ENCODE peak calls at places on chromosome 1, in seven cellular contexts. G, A, Q, B, J, U and D are unnamed samples. For H3K4me1, the result is how much of the 10 kb centered on the place peaks cover.

GRCh38 chr1:161494069-161494735 is 11.1 kb upstream of the FCGR2A start:
- DNase-seq in Q (no peak), A (no peak), U (no peak), G (no peak), J (no peak), B (no peak), D (no peak)

GRCh38 chr1:42368096-42368795 is 12.3 kb upstream of the RIMKLA start:
- DNase-seq in U (no peak), G (no peak), Q (no peak), J (peak), A (no peak), B (no peak), D (no peak)

GRCh38 chr1:184212649-184213314 is 161.3 kb downstream of the TSEN15 start:
- DNase-seq in Q (peak), G (no peak), J (peak), B (no peak), A (no peak), U (no peak), D (peak)

GRCh38 chr1:19035356-19036048 is 79.0 kb upstream of the IFFO2 start:
- DNase-seq in J (no peak), B (peak), G (no peak), A (no peak), Q (no peak), U (no peak), D (no peak)

GRCh38 chr1:206575165-206575893 is 36.9 kb downstream of the EIF2D start:
- DNase-seq in B (peak), J (peak), U (no peak), A (peak), G (no peak), Q (no peak), D (peak)

GRCh38 chr1:89692601-89693503 is 59.9 kb downstream of the LRRC8C start:
- DNase-seq in G (no peak), B (no peak), J (no peak), A (no peak), U (no peak), Q (no peak), D (peak)

GRCh38 chr1:117286562-117286961 is 75.8 kb upstream of the VTCN1 start:
- DNase-seq in U (no peak), J (no peak), B (no peak), G (no peak), Q (no peak), A (no peak), D (no peak)

GRCh38 chr1:180926164-180926981 is 13.7 kb downstream of the KIAA1614 start:
- DNase-seq in Q (no peak), B (no peak), G (no peak), U (no peak), A (no peak), J (no peak), D (peak)

GRCh38 chr1:151867785-151868403 is 14.4 kb upstream of the THEM5 start:
- DNase-seq in Q (no peak), J (no peak), G (no peak), B (peak), U (no peak), A (no peak), D (peak)

GRCh38 chr1:109629372-109630030 is 9.9 kb downstream of the AMPD2 start:
- DNase-seq in B (no peak), A (no peak), J (no peak), G (no peak), U (no peak), Q (no peak), D (no peak)

GRCh38 chr1:178942285-178943218 is 71.7 kb upstream of the ANGPTL1 start:
- DNase-seq in A (no peak), G (no peak), Q (peak), J (no peak), U (no peak), B (no peak), D (peak)

GRCh38 chr1:209587778-209588177 is 4.3 kb downstream of the CAMK1G start:
- DNase-seq in Q (peak), A (no peak), U (no peak), B (no peak), J (no peak), G (no peak), D (peak)

GRCh38 chr1:10431065-10431730 is 965 bp downstream of the CENPS start:
- DNase-seq in G (no peak), Q (peak), U (no peak), J (peak), A (no peak), B (no peak), D (peak)

GRCh38 chr1:246795906-246796694 is 71.9 kb downstream of the SCCPDH start:
- DNase-seq in U (no peak), A (no peak), G (no peak), J (no peak), Q (no peak), B (no peak), D (no peak)

GRCh38 chr1:238484121-238484520 is 593.4 kb upstream of the ZP4 start:
- DNase-seq in G (no peak), U (no peak), J (no peak), A (no peak), B (no peak), Q (no peak), D (peak)

GRCh38 chr1:100927276-100927675 is 31.4 kb downstream of the SLC30A7 start:
- DNase-seq in U (no peak), Q (peak), G (no peak), B (no peak), J (peak), A (peak), D (no peak)

GRCh38 chr1:17010601-17011438 is 908 bp downstream of the ATP13A2 start:
- DNase-seq in J (peak), B (peak), U (no peak), A (no peak), G (no peak), Q (peak), D (peak)

GRCh38 chr1:178052650-178053461 is 41.0 kb upstream of the RASAL2 start:
- DNase-seq in G (no peak), Q (no peak), U (no peak), A (no peak), B (peak), J (peak), D (peak)

GRCh38 chr1:3741566-3742438 is 10.4 kb upstream of the CCDC27 start:
- DNase-seq in U (no peak), J (no peak), A (no peak), G (no peak), Q (no peak), B (no peak), D (no peak)

GRCh38 chr1:222975472-222976122 is 160.8 kb downstream of the DISP1 start:
- DNase-seq in Q (no peak), B (no peak), J (no peak), A (no peak), U (no peak), G (no peak), D (peak)

GRCh38 chr1:63833346-63834065 is 59.7 kb downstream of the ROR1 start:
- DNase-seq in Q (no peak), U (no peak), B (no peak), G (no peak), J (no peak), A (no peak), D (no peak)

GRCh38 chr1:65393345-65393744 is 27.1 kb upstream of the LEPR start:
- DNase-seq in U (no peak), Q (no peak), G (no peak), J (no peak), B (no peak), A (no peak), D (peak)

GRCh38 chr1:100019220-100019619 is 49.4 kb downstream of the SLC35A3 start:
- DNase-seq in J (no peak), U (no peak), G (no peak), Q (no peak), A (no peak), B (no peak), D (no peak)

GRCh38 chr1:71427066-71427465 is 346.2 kb upstream of the ZRANB2 start:
- DNase-seq in G (no peak), U (no peak), B (no peak), J (no peak), Q (no peak), A (no peak), D (no peak)

GRCh38 chr1:182725264-182725965 is 41.0 kb upstream of the RGS8 start:
- DNase-seq in A (no peak), Q (no peak), J (no peak), B (no peak), G (no peak), U (no peak), D (no peak)

GRCh38 chr1:61253059-61253735 is 170.8 kb downstream of the NFIA start:
- DNase-seq in J (peak), G (no peak), A (no peak), Q (no peak), B (peak), U (no peak), D (peak)

GRCh38 chr1:168089979-168090337 is 46.8 kb downstream of the GPR161 start:
- DNase-seq in Q (no peak), J (no peak), A (no peak), U (no peak), B (no peak), G (no peak), D (no peak)

GRCh38 chr1:85295006-85295431 is 18.6 kb upstream of the BCL10 start:
- DNase-seq in G (no peak), J (no peak), Q (no peak), U (no peak), B (no peak), A (no peak), D (no peak)

GRCh38 chr1:158286966-158287365 is 2.8 kb upstream of the CD1C start:
- DNase-seq in G (no peak), Q (peak), A (no peak), B (no peak), U (no peak), J (no peak), D (no peak)

GRCh38 chr1:198650506-198650905 is 11.7 kb downstream of the PTPRC start:
- DNase-seq in B (no peak), G (no peak), U (no peak), Q (no peak), J (no peak), A (no peak), D (no peak)

GRCh38 chr1:160428655-160429054 is 28.3 kb downstream of the VANGL2 start:
- DNase-seq in U (no peak), J (peak), B (peak), A (peak), Q (peak), G (no peak), D (peak)

GRCh38 chr1:63012339-63012738 is 228.4 kb downstream of the ATG4C start:
- DNase-seq in B (no peak), J (no peak), G (no peak), A (no peak), U (no peak), Q (no peak), D (no peak)

GRCh38 chr1:117964290-117965038 is 34.9 kb downstream of the WDR3 start:
- DNase-seq in B (no peak), U (no peak), G (no peak), A (no peak), Q (peak), J (no peak), D (peak)

GRCh38 chr1:2230781-2231666 is 2.9 kb downstream of the SKI start:
- DNase-seq in J (peak), A (peak), Q (no peak), G (no peak), U (peak), B (peak), D (peak)

GRCh38 chr1:2233468-2233867 is 5.3 kb downstream of the SKI start:
- DNase-seq in B (no peak), J (no peak), A (no peak), U (no peak), Q (no peak), G (no peak), D (peak)

GRCh38 chr1:2231667-2232254 is 3.6 kb downstream of the SKI start:
- DNase-seq in A (peak), Q (no peak), G (no peak), B (peak), J (peak), U (peak), D (peak)

GRCh38 chr1:2232916-2233438 is 4.9 kb downstream of the SKI start:
- DNase-seq in B (no peak), A (no peak), Q (no peak), J (no peak), G (no peak), U (no peak), D (peak)

DNA sequence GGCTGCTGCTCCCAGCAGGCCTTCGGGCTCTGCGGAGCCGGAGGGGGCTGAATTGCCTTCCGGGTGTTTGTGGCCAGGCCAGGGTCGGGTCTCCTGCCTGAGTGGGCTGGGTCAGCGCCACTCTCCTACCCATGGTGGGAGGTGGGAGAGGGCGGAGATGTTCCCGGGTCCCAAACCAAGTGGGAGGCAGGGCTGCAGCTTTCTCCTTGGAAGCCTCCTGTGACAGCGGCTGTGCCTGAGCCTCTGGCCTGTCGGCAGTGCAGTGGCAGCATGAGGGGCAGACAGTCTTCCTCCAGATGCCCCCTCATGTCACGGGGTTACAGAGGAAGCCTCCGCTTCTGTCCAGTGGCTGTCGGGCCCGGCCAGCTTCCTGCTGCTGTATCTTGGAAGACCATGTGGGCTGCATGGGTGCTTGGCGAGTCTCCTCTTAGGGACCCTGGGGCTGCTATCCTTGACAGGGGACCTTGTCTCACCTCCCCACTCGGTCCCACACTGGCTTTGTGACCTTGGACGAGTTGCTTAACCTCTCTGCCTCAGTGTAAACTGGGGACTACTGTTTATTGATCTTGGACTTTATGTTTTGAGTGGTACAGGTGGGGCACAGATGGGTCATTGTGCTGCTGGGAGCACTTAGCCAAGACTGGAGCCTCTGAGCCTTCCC is 4.3 kb downstream of the SKI start:
- DNase-seq in J (no peak), G (no peak), Q (no peak), U (no peak), A (no peak), B (no peak), D (peak)
- H3K4me1 ChIP-seq in J (under half), G (under half), Q (under half), U (half or more), A (half or more), B (half or more), D (under half)

GRCh38 chr1:227776277-227776676 is 39.2 kb upstream of the PRSS38 start:
- DNase-seq in U (no peak), B (no peak), Q (no peak), G (no peak), A (no peak), J (no peak), D (peak)
- H3K4me1 ChIP-seq in U (under half), B (under half), Q (under half), G (under half), A (under half), J (under half), D (under half)

DNA sequence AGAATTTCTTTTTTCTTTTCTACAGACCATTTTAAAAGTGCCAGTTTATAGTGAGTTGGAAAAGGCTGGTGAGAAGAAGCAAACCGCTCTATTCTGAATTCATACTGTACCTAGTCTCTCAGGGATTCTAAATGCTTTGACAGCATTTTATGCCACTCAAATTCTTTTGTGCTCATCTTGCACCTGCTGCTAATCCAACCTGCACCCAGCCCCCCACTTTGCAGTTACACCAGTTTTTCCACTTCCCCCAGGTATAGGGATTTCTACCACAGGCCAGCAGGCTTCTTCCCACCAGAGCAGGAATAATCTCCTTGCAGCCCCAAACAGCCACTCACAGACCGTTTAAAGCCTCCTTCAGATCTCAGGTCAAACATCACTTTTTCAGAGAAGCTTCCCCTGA is 112.3 kb downstream of the RERE start:
- DNase-seq in Q (no peak), J (no peak), B (no peak), U (no peak), A (no peak), G (no peak), D (no peak)
- H3K4me1 ChIP-seq in Q (under half), J (under half), B (under half), U (under half), A (under half), G (under half), D (under half)

DNA sequence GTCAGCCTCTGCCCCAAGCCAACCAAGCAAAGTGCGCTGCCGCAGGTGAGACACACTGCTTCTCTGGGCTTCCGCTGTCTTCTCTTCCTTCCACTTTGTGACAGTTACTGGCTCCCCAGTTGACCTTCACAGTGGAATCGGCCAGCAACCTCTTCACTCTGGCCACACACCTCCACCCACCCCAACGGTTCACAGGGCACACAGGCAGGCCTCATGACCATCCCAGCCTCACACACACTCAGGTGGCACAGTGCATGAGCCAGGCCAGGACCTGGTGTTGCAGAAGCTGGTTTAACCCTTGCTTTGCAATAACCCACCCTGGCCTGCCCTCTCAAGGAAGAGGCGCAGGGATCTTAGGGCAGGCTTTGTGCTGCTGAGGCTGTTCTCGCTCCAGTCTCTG is 69.2 kb downstream of the SSBP3 start:
- DNase-seq in Q (no peak), G (no peak), A (no peak), U (no peak), B (no peak), J (no peak), D (no peak)
- H3K4me1 ChIP-seq in Q (under half), G (under half), A (under half), U (under half), B (under half), J (under half), D (under half)

GRCh38 chr1:234607091-234608025 is 2.6 kb downstream of the IRF2BP2 start:
- DNase-seq in Q (peak), A (peak), U (no peak), J (peak), B (peak), G (peak), D (peak)
- H3K4me1 ChIP-seq in Q (under half), A (half or more), U (half or more), J (under half), B (under half), G (under half), D (under half)

DNA sequence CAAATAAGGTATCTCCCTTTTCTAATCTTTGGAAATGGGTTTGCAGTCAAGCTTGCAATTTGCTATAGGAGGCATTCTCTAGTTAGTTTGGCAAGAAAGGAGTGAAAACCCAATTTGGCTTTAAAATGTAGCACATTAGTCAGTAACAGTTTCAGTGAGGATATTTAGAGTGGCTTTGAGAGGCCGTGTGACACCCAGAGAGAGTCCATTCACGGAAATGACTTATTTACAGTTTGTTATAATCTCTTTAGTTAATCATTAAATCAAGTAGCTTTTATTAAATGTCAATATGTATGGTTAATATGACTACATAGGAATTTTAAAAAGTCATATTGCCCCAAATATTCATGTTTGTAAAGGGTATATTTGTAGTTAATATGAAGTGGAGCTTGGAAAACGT is 9.6 kb downstream of the ZBTB18 start:
- DNase-seq in J (peak), B (no peak), G (no peak), U (no peak), A (no peak), Q (no peak), D (no peak)
- H3K4me1 ChIP-seq in J (under half), B (under half), G (under half), U (under half), A (under half), Q (under half), D (under half)

GRCh38 chr1:55588300-55588699 is 373.1 kb upstream of the USP24 start:
- DNase-seq in J (no peak), U (no peak), B (no peak), A (no peak), Q (no peak), G (no peak), D (no peak)

GRCh38 chr1:55584521-55585401 is 369.6 kb upstream of the USP24 start:
- DNase-seq in G (peak), B (no peak), A (no peak), U (no peak), Q (peak), J (no peak), D (peak)

GRCh38 chr1:55582078-55582477 is 366.9 kb upstream of the USP24 start:
- DNase-seq in B (no peak), U (no peak), Q (peak), G (no peak), A (no peak), J (no peak), D (peak)

GRCh38 chr1:55586771-55587170 is 371.6 kb upstream of the USP24 start:
- DNase-seq in A (no peak), U (no peak), J (no peak), Q (no peak), B (no peak), G (no peak), D (no peak)

DNA sequence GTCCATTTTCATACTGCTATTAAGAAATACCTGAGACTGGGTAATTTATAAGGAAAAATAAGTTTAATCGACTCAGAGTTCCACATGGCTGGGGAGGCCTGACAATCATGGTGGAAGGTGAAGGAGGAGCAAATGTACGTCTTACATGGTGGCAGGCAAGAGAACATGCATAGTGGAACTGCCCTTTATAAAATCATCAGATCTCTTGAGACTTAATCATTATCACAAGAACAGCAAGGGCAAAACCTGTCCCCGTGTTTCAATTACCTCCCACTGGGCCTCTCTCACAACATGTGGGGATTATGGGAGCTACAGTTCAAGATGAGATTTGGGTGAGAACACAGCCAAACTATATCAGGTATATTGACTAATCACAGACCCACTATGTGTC is 370.2 kb upstream of the USP24 start:
- DNase-seq in J (no peak), B (no peak), Q (no peak), A (no peak), U (no peak), G (no peak), D (no peak)
- H3K4me1 ChIP-seq in J (under half), B (under half), Q (under half), A (under half), U (under half), G (under half), D (under half)

GRCh38 chr1:27968692-27969091 is 8.9 kb downstream of the XKR8 start:
- DNase-seq in B (no peak), Q (peak), U (no peak), J (no peak), G (no peak), A (no peak), D (peak)

GRCh38 chr1:27973771-27974452 is 14.1 kb downstream of the XKR8 start:
- DNase-seq in U (no peak), G (no peak), J (no peak), B (no peak), Q (no peak), A (no peak), D (no peak)

GRCh38 chr1:27970401-27970800 is 10.6 kb downstream of the XKR8 start:
- DNase-seq in J (no peak), B (no peak), A (no peak), G (no peak), U (no peak), Q (no peak), D (peak)

GRCh38 chr1:27971674-27972073 is 11.9 kb downstream of the XKR8 start:
- DNase-seq in A (no peak), G (no peak), U (no peak), Q (no peak), J (no peak), B (no peak), D (peak)

GRCh38 chr1:27972141-27972540 is 12.4 kb downstream of the XKR8 start:
- DNase-seq in Q (no peak), A (no peak), G (no peak), B (no peak), J (no peak), U (no peak), D (no peak)
- H3K4me1 ChIP-seq in Q (under half), A (under half), G (under half), B (under half), J (under half), U (under half), D (half or more)